ENCODE peak calls at places on chromosomes 5 and 9, in four cellular contexts. One of them, this sample, is unnamed.

GRCh38 chr9:15743512-15743911 is 190.7 kb downstream of the CCDC171 start:
- DNase-seq in GM13976: no peak
- DNase-seq in GM06990: peak
- DNase-seq in right lobe of liver: no peak
- DNase-seq in this sample: peak

GRCh38 chr5:1108008-1108864 is 3.6 kb downstream of the SLC12A7 start:
- DNase-seq in GM13976: no peak
- DNase-seq in right lobe of liver: peak
- DNase-seq in GM06990: no peak
- DNase-seq in this sample: no peak

GRCh38 chr5:106397700-106398099 is 1273.0 kb downstream of the EFNA5 start:
- DNase-seq in GM06990: no peak
- DNase-seq in right lobe of liver: no peak
- DNase-seq in GM13976: no peak
- DNase-seq in this sample: no peak

GRCh38 chr9:16310288-16311145 is 560.0 kb downstream of the BNC2 start:
- DNase-seq in GM13976: peak
- DNase-seq in GM06990: no peak
- DNase-seq in right lobe of liver: no peak
- DNase-seq in this sample: no peak

GRCh38 chr5:163595851-163596399 is 90.5 kb downstream of the MAT2B start:
- DNase-seq in right lobe of liver: no peak
- DNase-seq in GM13976: no peak
- DNase-seq in GM06990: no peak
- DNase-seq in this sample: no peak

GRCh38 chr9:27247756-27248155 is 49.2 kb downstream of the EQTN start:
- DNase-seq in GM13976: peak
- DNase-seq in right lobe of liver: no peak
- DNase-seq in GM06990: no peak
- DNase-seq in this sample: peak

GRCh38 chr5:4387295-4387694 is 752.8 kb upstream of the ADAMTS16 start:
- DNase-seq in GM13976: no peak
- DNase-seq in right lobe of liver: no peak
- DNase-seq in GM06990: no peak
- DNase-seq in this sample: no peak

GRCh38 chr9:83299094-83299493 is 236.2 kb upstream of the RASEF start:
- DNase-seq in GM06990: no peak
- DNase-seq in GM13976: no peak
- DNase-seq in right lobe of liver: no peak
- DNase-seq in this sample: no peak

GRCh38 chr5:74521401-74521800 is 119.1 kb downstream of the ENC1 start:
- DNase-seq in GM13976: no peak
- DNase-seq in right lobe of liver: no peak
- DNase-seq in GM06990: no peak
- DNase-seq in this sample: no peak

GRCh38 chr5:158701406-158702177 is 398.1 kb downstream of the EBF1 start:
- DNase-seq in GM06990: no peak
- DNase-seq in GM13976: no peak
- DNase-seq in right lobe of liver: no peak
- DNase-seq in this sample: no peak

GRCh38 chr5:134224905-134225779 is 731 bp downstream of the PPP2CA start:
- DNase-seq in GM13976: peak
- DNase-seq in GM06990: peak
- DNase-seq in right lobe of liver: peak
- DNase-seq in this sample: peak

GRCh38 chr5:94968507-94969095 is 316.3 kb downstream of the MCTP1 start:
- DNase-seq in GM13976: peak
- DNase-seq in GM06990: peak
- DNase-seq in right lobe of liver: no peak
- DNase-seq in this sample: peak

GRCh38 chr5:120919017-120919416 is 454.9 kb downstream of the PRR16 start:
- DNase-seq in GM13976: no peak
- DNase-seq in GM06990: no peak
- DNase-seq in right lobe of liver: no peak
- DNase-seq in this sample: no peak

DNA sequence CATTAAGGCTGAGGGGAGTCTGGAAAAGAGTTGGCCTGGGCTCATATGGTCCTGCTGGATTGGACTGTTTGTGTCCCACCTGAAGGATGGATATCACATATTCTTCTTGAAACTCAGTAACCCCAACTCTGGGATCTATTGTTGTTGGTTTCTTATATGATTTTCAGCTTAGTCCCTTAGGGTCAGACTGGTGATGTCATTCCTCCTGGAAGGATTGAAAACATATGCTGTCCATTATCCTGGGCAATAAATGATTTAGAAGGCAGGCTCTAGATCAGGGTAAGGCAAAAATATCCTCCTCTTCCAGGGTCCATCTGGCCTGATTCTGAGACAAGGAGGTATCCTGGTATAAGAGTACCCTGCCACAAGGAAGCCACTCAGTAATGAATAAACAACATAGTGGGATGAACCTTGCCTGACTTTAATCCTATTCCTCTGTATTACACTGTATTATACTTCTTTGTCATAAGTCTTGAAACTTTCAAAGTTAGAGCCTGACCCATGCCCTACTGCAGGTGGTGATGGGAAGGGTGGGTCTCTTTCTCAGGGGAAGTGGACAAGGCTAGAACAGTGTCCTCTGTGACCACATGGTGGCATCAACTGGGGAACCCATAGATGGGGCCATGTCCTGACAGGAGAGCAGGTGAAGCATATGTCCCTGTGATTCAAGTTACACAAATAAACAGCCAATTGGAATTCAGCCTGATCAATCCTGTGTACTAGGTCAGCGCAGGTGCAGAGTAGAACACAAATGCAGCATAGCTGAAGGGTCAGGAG is 454.4 kb upstream of the TRPC7 start:
- DNase-seq in GM13976: no peak
- DNase-seq in right lobe of liver: no peak
- DNase-seq in GM06990: no peak
- DNase-seq in this sample: no peak
- TF ChIP-seq CTCF in GM13976: no peak
- TF ChIP-seq CTCF in right lobe of liver: no peak
- TF ChIP-seq CTCF in GM06990: no peak
- TF ChIP-seq CTCF in this sample: no peak

DNA sequence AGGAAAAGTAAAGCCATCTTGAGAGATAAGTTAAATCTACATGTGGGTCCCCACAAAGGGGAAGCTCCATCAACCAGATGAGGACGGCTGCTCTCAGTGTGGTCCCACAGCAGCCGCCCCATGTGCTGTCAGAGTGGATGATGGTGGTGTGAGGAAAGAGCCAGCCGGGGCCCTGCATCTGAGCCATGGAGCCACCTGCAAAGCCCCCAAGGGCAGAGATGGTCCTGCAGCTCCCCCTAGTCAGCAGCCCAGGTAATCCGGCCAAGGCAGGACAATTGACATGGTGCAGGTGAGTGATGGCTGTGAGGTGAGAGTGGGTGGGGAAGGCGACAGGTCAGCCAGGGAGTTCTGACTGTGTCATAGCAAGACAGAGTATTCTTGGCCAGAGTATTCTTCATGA is 458.8 kb downstream of the ICE1 start:
- DNase-seq in GM13976: peak
- DNase-seq in right lobe of liver: no peak
- DNase-seq in GM06990: no peak
- DNase-seq in this sample: peak
- TF ChIP-seq CTCF in GM13976: peak
- TF ChIP-seq CTCF in right lobe of liver: no peak
- TF ChIP-seq CTCF in GM06990: peak
- TF ChIP-seq CTCF in this sample: peak

GRCh38 chr5:72325566-72326297 is 5.6 kb downstream of the PTCD2 start:
- DNase-seq in right lobe of liver: no peak
- DNase-seq in GM13976: no peak
- DNase-seq in GM06990: no peak
- DNase-seq in this sample: no peak

GRCh38 chr5:72326298-72326649 is 6.1 kb downstream of the PTCD2 start:
- DNase-seq in GM06990: no peak
- DNase-seq in right lobe of liver: no peak
- DNase-seq in GM13976: no peak
- DNase-seq in this sample: no peak

GRCh38 chr5:72330712-72331111 is 10.5 kb downstream of the PTCD2 start:
- DNase-seq in right lobe of liver: no peak
- DNase-seq in GM13976: no peak
- DNase-seq in GM06990: no peak
- DNase-seq in this sample: no peak

GRCh38 chr5:72324186-72324825 is 4.1 kb downstream of the PTCD2 start:
- DNase-seq in GM06990: no peak
- DNase-seq in right lobe of liver: no peak
- DNase-seq in GM13976: no peak
- DNase-seq in this sample: no peak

DNA sequence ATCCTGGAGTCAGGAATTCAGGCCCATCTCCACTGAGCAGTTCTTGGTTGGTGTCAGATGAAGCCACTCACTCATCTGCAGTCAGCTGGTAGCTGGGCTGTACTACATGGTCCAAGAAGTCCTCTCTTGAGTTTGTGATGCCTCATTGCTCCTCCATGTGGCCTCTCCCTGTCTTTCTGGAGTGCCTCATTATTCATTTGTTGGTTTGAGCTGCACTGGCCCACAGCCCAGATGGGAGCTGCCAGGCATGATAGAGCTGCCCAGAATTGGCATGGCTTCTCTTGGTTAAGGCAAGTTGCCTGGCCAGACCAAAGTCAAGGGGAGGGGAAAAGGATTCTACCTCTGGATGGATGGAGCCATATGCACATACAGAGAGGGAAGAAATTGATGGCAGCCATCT is 8.0 kb downstream of the PTCD2 start:
- DNase-seq in right lobe of liver: peak
- DNase-seq in GM06990: no peak
- DNase-seq in GM13976: no peak
- DNase-seq in this sample: no peak
- TF ChIP-seq CTCF in right lobe of liver: no peak
- TF ChIP-seq CTCF in GM06990: no peak
- TF ChIP-seq CTCF in GM13976: no peak
- TF ChIP-seq CTCF in this sample: no peak

GRCh38 chr9:123269316-123269715 is 930 bp upstream of the STRBP start:
- DNase-seq in GM13976: no peak
- DNase-seq in right lobe of liver: no peak
- DNase-seq in GM06990: no peak
- DNase-seq in this sample: no peak

GRCh38 chr9:123267481-123268239 is 726 bp downstream of the STRBP start:
- DNase-seq in right lobe of liver: peak
- DNase-seq in GM06990: peak
- DNase-seq in GM13976: peak
- DNase-seq in this sample: peak

GRCh38 chr9:123266655-123267421 is 1.5 kb downstream of the STRBP start:
- DNase-seq in GM13976: no peak
- DNase-seq in GM06990: no peak
- DNase-seq in right lobe of liver: no peak
- DNase-seq in this sample: no peak

GRCh38 chr9:123268950-123269302 is 540 bp upstream of the STRBP start:
- DNase-seq in GM13976: no peak
- DNase-seq in GM06990: no peak
- DNase-seq in right lobe of liver: no peak
- DNase-seq in this sample: no peak

GRCh38 chr9:123268240-123268949 is at the start of gene STRBP:
- DNase-seq in GM13976: peak
- DNase-seq in right lobe of liver: peak
- DNase-seq in GM06990: peak
- DNase-seq in this sample: peak
- TF ChIP-seq CTCF in GM13976: peak
- TF ChIP-seq CTCF in right lobe of liver: peak
- TF ChIP-seq CTCF in GM06990: no peak
- TF ChIP-seq CTCF in this sample: peak

GRCh38 chr9:121698627-121699270 is 47.3 kb downstream of the DAB2IP start:
- DNase-seq in right lobe of liver: no peak
- DNase-seq in GM13976: peak
- DNase-seq in GM06990: no peak
- DNase-seq in this sample: peak

GRCh38 chr9:121699271-121700164 is 48.1 kb downstream of the DAB2IP start:
- DNase-seq in GM13976: peak
- DNase-seq in GM06990: peak
- DNase-seq in right lobe of liver: peak
- DNase-seq in this sample: peak

GRCh38 chr9:121700165-121700830 is 48.9 kb downstream of the DAB2IP start:
- DNase-seq in right lobe of liver: no peak
- DNase-seq in GM13976: peak
- DNase-seq in GM06990: no peak
- DNase-seq in this sample: no peak

GRCh38 chr9:121701736-121702261 is 50.4 kb downstream of the DAB2IP start:
- DNase-seq in GM13976: no peak
- DNase-seq in right lobe of liver: no peak
- DNase-seq in GM06990: no peak
- DNase-seq in this sample: no peak

DNA sequence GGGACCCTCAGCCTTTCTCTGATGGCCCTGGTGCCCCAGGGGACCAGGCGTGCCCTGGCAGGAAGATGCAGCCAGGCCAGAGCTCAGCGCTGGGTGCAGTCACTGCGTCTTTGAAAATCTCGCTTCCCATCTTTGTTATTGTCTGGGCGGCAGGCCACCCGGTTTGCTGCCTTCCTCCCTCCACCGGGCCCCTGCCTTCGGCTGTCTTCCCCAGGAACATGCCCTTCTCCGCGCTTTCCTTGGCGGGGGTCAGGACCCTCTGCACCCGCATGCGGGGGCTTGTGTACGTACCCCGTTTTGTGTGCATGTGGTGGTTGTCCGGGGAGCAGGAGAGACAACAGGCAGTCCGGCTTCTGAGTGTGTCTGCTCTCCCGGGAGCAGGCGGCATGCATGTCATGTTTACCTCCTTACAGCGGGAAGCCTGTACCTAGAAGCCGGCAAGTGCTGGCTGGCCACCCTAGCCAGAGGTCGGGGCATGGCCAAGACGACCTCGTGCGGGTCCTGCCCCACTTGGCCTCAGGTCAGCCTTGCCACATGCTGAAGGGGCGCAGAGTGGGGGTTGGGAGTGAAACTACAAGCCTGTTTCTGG is 49.5 kb downstream of the DAB2IP start:
- DNase-seq in GM13976: no peak
- DNase-seq in GM06990: no peak
- DNase-seq in right lobe of liver: no peak
- DNase-seq in this sample: no peak
- TF ChIP-seq CTCF in GM13976: no peak
- TF ChIP-seq CTCF in GM06990: no peak
- TF ChIP-seq CTCF in right lobe of liver: no peak
- TF ChIP-seq CTCF in this sample: no peak

This sample was measured in GM13977.